ENCODE peak calls at places on chromosomes 2 and 18, in nine cellular contexts. P, D, G, Q, T, V, B, N and Z are unnamed samples.

GRCh38 chr2:74261204-74261864 is 62.9 kb downstream of the MTHFD2 start:
- DNase-seq in B (no peak), V (no peak), N (peak; percentile 81), D (peak; percentile 43), Q (no peak), T (peak; percentile 64), G (no peak), P (peak; percentile 33), Z (no peak)

GRCh38 chr2:182379235-182379634 is 47.6 kb downstream of the PDE1A start:
- DNase-seq in P (no peak), G (no peak), Q (no peak), B (no peak), N (no peak), T (no peak), V (no peak), D (peak; percentile 21), Z (no peak)

GRCh38 chr2:142586693-142587432 is 290.6 kb upstream of the KYNU start:
- DNase-seq in Q (no peak), P (no peak), B (no peak), G (no peak), T (no peak), D (no peak), V (no peak), N (no peak), Z (no peak)

GRCh38 chr2:207617011-207617671 is 8.1 kb downstream of the METTL21A start:
- DNase-seq in P (no peak), N (peak; percentile 21), V (peak; percentile 80), T (no peak), D (peak; percentile 86), Q (peak; percentile 85), B (no peak), G (no peak), Z (no peak)

GRCh38 chr2:226673314-226673723 is 126.3 kb downstream of the IRS1 start:
- DNase-seq in P (no peak), N (peak; percentile 92), D (peak; percentile 95), T (peak; percentile 38), V (peak; percentile 88), B (no peak), Q (peak; percentile 81), G (no peak), Z (no peak)

GRCh38 chr2:145394181-145394580 is 874.3 kb upstream of the ZEB2 start:
- DNase-seq in G (no peak), N (no peak), D (no peak), B (no peak), Q (no peak), P (no peak), V (no peak), T (no peak), Z (no peak)

GRCh38 chr2:109340381-109340780 is 211.4 kb downstream of the SH3RF3 start:
- DNase-seq in T (no peak), D (no peak), G (no peak), B (no peak), P (no peak), N (no peak), Q (no peak), V (no peak), Z (no peak)

GRCh38 chr18:31102020-31102684 is at the start of gene DSC2:
- DNase-seq in V (no peak), D (no peak), G (peak; percentile 22), N (peak; percentile 55), T (peak; percentile 81), Q (no peak), B (no peak), P (peak; percentile 26), Z (peak; percentile 61)

GRCh38 chr2:99710720-99711612 is 221.1 kb upstream of the REV1 start:
- DNase-seq in G (no peak), Q (no peak), D (peak; percentile 40), P (peak; percentile 29), B (no peak), N (no peak), T (peak; percentile 61), V (no peak), Z (no peak)

GRCh38 chr18:57784034-57784815 is 18.9 kb downstream of the ATP8B1 start:
- DNase-seq in B (no peak), T (no peak), G (no peak), P (no peak), D (peak; percentile 87), V (peak; percentile 67), N (no peak), Q (no peak), Z (no peak)
- H3K27ac ChIP-seq in B (no peak overlapping the region), T (no peak overlapping the region), G (peak overlapping the region; percentile 89), P (peak overlapping the region; percentile 75), D (peak overlapping the region; percentile 69), V (peak overlapping the region; percentile 81), N (peak overlapping the region; percentile 65), Q (no peak overlapping the region), Z (peak overlapping the region; percentile 46)

GRCh38 chr2:157339965-157340655 is 14.5 kb upstream of the ERMN start:
- DNase-seq in B (no peak), Q (no peak), P (no peak), D (peak; percentile 44), N (no peak), G (no peak), V (no peak), T (no peak), Z (no peak)

GRCh38 chr2:157349949-157350510 is 24.4 kb upstream of the ERMN start:
- DNase-seq in V (peak; percentile 29), N (no peak), G (no peak), T (no peak), Q (no peak), B (no peak), D (peak; percentile 84), P (no peak), Z (no peak)

GRCh38 chr2:157348291-157348921 is 22.8 kb upstream of the ERMN start:
- DNase-seq in N (no peak), D (no peak), Q (no peak), B (no peak), V (no peak), P (no peak), G (no peak), T (no peak), Z (no peak)

DNA sequence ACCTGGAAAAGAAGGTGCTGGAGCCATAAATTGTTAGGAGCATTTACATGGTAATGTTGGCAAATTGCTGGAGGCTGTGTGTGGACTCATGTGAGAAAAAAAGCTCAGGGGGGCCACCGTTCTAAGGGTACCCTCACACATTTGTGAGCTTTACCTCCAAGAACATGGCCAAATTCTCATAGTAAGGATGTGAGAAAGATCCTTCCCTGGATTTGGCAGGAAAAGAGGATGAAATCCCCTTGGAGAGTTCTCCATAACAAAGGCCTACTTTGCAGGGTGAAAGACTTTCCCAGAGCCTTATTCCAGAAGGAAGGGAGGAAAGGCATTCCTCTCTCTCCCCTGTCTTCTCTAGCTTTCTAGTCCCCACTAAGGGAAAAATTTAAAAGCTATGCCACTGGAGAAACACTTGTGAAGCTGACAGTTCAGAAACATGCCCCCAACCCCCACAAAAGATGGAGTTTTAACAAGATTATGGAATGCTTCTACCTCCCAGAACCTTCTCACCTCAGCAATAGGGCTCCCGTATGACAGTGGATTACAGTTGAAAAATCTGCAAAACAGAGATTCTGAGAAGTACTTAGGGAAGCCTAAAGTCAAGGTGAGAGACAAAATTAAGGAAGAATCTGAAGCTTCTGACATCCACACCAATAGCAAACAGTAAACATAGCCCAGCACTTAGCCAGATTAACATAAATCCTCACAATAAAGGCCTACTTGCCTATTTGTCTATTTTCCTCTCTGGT is 20.2 kb upstream of the ERMN start:
- DNase-seq in P (no peak), B (no peak), G (no peak), T (no peak), Q (no peak), V (no peak), D (no peak), N (no peak), Z (no peak)
- H3K27ac ChIP-seq in P (no peak overlapping the region), B (no peak overlapping the region), G (no peak overlapping the region), T (no peak overlapping the region), Q (no peak overlapping the region), V (no peak overlapping the region), D (no peak overlapping the region), N (no peak overlapping the region), Z (no peak overlapping the region)

GRCh38 chr2:80548469-80548868 is 243.9 kb upstream of the LRRTM1 start:
- DNase-seq in N (no peak), T (peak; percentile 71), P (peak; percentile 74), V (no peak), Q (peak; percentile 28), G (no peak), D (no peak), B (no peak), Z (no peak)

GRCh38 chr2:80547344-80547743 is 242.8 kb upstream of the LRRTM1 start:
- DNase-seq in B (no peak), P (no peak), T (no peak), N (no peak), V (no peak), D (no peak), G (no peak), Q (no peak), Z (no peak)

GRCh38 chr2:80549901-80550300 is 245.3 kb upstream of the LRRTM1 start:
- DNase-seq in P (no peak), V (no peak), B (no peak), D (no peak), G (no peak), Q (no peak), N (no peak), T (no peak), Z (no peak)

GRCh38 chr2:80546766-80547165 is 242.2 kb upstream of the LRRTM1 start:
- DNase-seq in D (no peak), G (no peak), P (no peak), Q (no peak), N (no peak), T (no peak), V (no peak), B (no peak), Z (no peak)

GRCh38 chr2:80545420-80546192 is 241.1 kb upstream of the LRRTM1 start:
- DNase-seq in T (peak; percentile 23), D (no peak), Q (no peak), V (no peak), B (no peak), G (no peak), N (no peak), P (no peak), Z (no peak)
- H3K27ac ChIP-seq in T (peak overlapping the region; percentile 17), D (no peak overlapping the region), Q (no peak overlapping the region), V (no peak overlapping the region), B (no peak overlapping the region), G (no peak overlapping the region), N (no peak overlapping the region), P (no peak overlapping the region), Z (no peak overlapping the region)

DNA sequence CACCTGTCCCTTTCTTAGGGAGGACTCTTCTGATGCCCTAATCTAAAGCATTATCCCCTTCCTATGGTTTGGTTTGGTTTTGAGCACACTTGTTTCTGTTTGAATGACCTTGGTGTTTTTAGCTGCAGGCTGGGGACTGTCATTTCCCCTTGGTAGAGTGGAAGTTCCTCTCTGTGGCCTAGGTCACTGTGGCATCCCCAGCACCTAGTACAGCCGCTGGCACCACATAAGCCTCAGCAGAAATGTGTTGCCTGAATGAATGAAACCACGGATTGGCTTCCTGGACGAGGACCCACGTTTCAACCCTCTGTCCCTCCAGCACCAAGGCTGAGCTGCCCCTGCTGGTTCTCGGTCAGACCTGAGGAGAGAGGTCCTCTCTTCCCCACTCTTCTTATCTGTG is 159.9 kb downstream of the CTIF start:
- DNase-seq in T (no peak), B (no peak), N (no peak), P (no peak), V (no peak), G (no peak), D (no peak), Q (no peak), Z (no peak)
- H3K27ac ChIP-seq in T (no peak overlapping the region), B (no peak overlapping the region), N (no peak overlapping the region), P (no peak overlapping the region), V (no peak overlapping the region), G (no peak overlapping the region), D (no peak overlapping the region), Q (no peak overlapping the region), Z (no peak overlapping the region)

GRCh38 chr2:85996591-85996990 is 107.8 kb upstream of the ST3GAL5 start:
- DNase-seq in B (no peak), Q (no peak), N (no peak), D (no peak), T (peak; percentile 31), V (no peak), G (no peak), P (no peak), Z (peak; percentile 58)
- H3K27ac ChIP-seq in B (peak overlapping the region; percentile 33), Q (no peak overlapping the region), N (no peak overlapping the region), D (peak overlapping the region; percentile 84), T (peak overlapping the region; percentile 55), V (no peak overlapping the region), G (peak overlapping the region; percentile 83), P (peak overlapping the region; percentile 82), Z (peak overlapping the region; percentile 75)